ENCODE peak calls at places on chromosome 9, in six cellular contexts. F, W, D, X, B and A are unnamed samples.

GRCh38 chr9:6644346-6645152 is 980 bp downstream of the GLDC start:
- DNase-seq in F (peak; percentile 31), W (no peak), D (no peak), X (peak; percentile 41), B (no peak), A (no peak)

GRCh38 chr9:127683723-127684122 is 23.1 kb upstream of the CFAP157 start:
- DNase-seq in F (no peak), W (no peak), D (no peak), X (no peak), B (no peak), A (peak; percentile 77)

GRCh38 chr9:137379761-137380161 is 43.2 kb downstream of the EXD3 start:
- DNase-seq in F (no peak), W (no peak), D (peak; percentile 9), X (no peak), B (peak; percentile 8), A (no peak)

GRCh38 chr9:16514131-16514530 is 356.3 kb downstream of the BNC2 start:
- DNase-seq in F (peak; percentile 78), W (no peak), D (no peak), X (peak; percentile 59), B (no peak), A (no peak)

GRCh38 chr9:81690251-81690851 is 1.0 kb upstream of the TLE1 start:
- DNase-seq in F (peak; percentile 79), W (no peak), D (peak; percentile 30), X (peak; percentile 41), B (peak; percentile 20), A (no peak)

GRCh38 chr9:18115131-18115530 is 358.8 kb upstream of the ADAMTSL1 start:
- DNase-seq in F (no peak), W (no peak), D (no peak), X (no peak), B (no peak), A (no peak)

GRCh38 chr9:22383720-22384119 is 62.9 kb upstream of the DMRTA1 start:
- DNase-seq in F (peak; percentile 18), W (no peak), D (no peak), X (peak; percentile 86), B (no peak), A (no peak)

GRCh38 chr9:127858041-127858512 is 3.6 kb upstream of the ENG start:
- DNase-seq in F (no peak), W (no peak), D (peak; percentile 72), X (no peak), B (no peak), A (peak; percentile 22)

GRCh38 chr9:114513050-114513951 is 8.0 kb upstream of the WHRN start:
- DNase-seq in F (no peak), W (no peak), D (no peak), X (no peak), B (no peak), A (no peak)

GRCh38 chr9:16337322-16338029 is 533.0 kb downstream of the BNC2 start:
- DNase-seq in F (no peak), W (peak; percentile 65), D (no peak), X (no peak), B (peak; percentile 73), A (peak; percentile 86)

GRCh38 chr9:36191290-36191645 is 547 bp downstream of the CLTA start:
- DNase-seq in F (peak; percentile 54), W (no peak), D (no peak), X (peak; percentile 43), B (no peak), A (peak; percentile 40)

GRCh38 chr9:128203024-128203841 is at the start of gene DNM1:
- DNase-seq in F (peak; percentile 77), W (no peak), D (peak; percentile 66), X (peak; percentile 93), B (no peak), A (peak; percentile 53)

GRCh38 chr9:94874316-94874715 is 147.8 kb downstream of the AOPEP start:
- DNase-seq in F (no peak), W (no peak), D (no peak), X (no peak), B (no peak), A (peak; percentile 94)

GRCh38 chr9:91033802-91034201 is 232.2 kb downstream of the SYK start:
- DNase-seq in F (peak; percentile 69), W (no peak), D (no peak), X (peak; percentile 48), B (no peak), A (no peak)

GRCh38 chr9:89658931-89659330 is 54.1 kb downstream of the GADD45G start:
- DNase-seq in F (no peak), W (no peak), D (no peak), X (no peak), B (no peak), A (no peak)

GRCh38 chr9:89604463-89605180 is at the start of gene GADD45G:
- DNase-seq in F (peak; percentile 98), W (peak; percentile 13), D (peak; percentile 88), X (peak; percentile 98), B (peak; percentile 98), A (peak; percentile 54)

GRCh38 chr9:122779181-122779580 is 9.6 kb upstream of the OR5C1 start:
- DNase-seq in F (no peak), W (no peak), D (no peak), X (no peak), B (no peak), A (no peak)

GRCh38 chr9:115118471-115119156 is 657 bp upstream of the TNC start:
- DNase-seq in F (peak; percentile 75), W (peak; percentile 76), D (peak; percentile 32), X (peak; percentile 96), B (peak; percentile 24), A (peak; percentile 84)

GRCh38 chr9:78549711-78550110 is 252.8 kb downstream of the PSAT1 start:
- DNase-seq in F (peak; percentile 30), W (no peak), D (no peak), X (no peak), B (no peak), A (peak; percentile 61)

GRCh38 chr9:125805057-125805456 is 57.9 kb downstream of the PBX3 start:
- DNase-seq in F (no peak), W (peak; percentile 45), D (no peak), X (no peak), B (no peak), A (peak; percentile 93)

GRCh38 chr9:81879501-81879916 is 48.7 kb upstream of the SPATA31D4 start:
- DNase-seq in F (no peak), W (no peak), D (no peak), X (no peak), B (no peak), A (no peak)

GRCh38 chr9:13352451-13352979 is 73.0 kb upstream of the MPDZ start:
- DNase-seq in F (no peak), W (no peak), D (no peak), X (no peak), B (no peak), A (no peak)

GRCh38 chr9:94624621-94625020 is 14.7 kb downstream of the FBP1 start:
- DNase-seq in F (no peak), W (no peak), D (no peak), X (no peak), B (no peak), A (no peak)

GRCh38 chr9:89815903-89816573 is 211.2 kb downstream of the GADD45G start:
- DNase-seq in F (no peak), W (no peak), D (no peak), X (no peak), B (peak; percentile 58), A (peak; percentile 17)

GRCh38 chr9:122991370-122991830 is 42.1 kb upstream of the GPR21 start:
- DNase-seq in F (peak; percentile 35), W (peak; percentile 65), D (peak; percentile 14), X (peak; percentile 5), B (peak; percentile 72), A (peak; percentile 93)

GRCh38 chr9:111961575-111961974 is 65.0 kb downstream of the UGCG start:
- DNase-seq in F (no peak), W (no peak), D (no peak), X (no peak), B (no peak), A (no peak)

GRCh38 chr9:14690986-14691730 is 2.1 kb downstream of the ZDHHC21 start:
- DNase-seq in F (no peak), W (no peak), D (no peak), X (no peak), B (no peak), A (no peak)
- H3K4me3 ChIP-seq in F (no peak overlapping the region), W (no peak overlapping the region), D (no peak overlapping the region), X (no peak overlapping the region), B (no peak overlapping the region), A (no peak overlapping the region)

GRCh38 chr9:112970939-112971338 is 41.1 kb downstream of the ZNF883 start:
- DNase-seq in F (peak; percentile 38), W (no peak), D (no peak), X (no peak), B (no peak), A (peak; percentile 3)

GRCh38 chr9:112969730-112970129 is 42.3 kb downstream of the ZNF883 start:
- DNase-seq in F (no peak), W (no peak), D (no peak), X (no peak), B (no peak), A (no peak)

GRCh38 chr9:112971415-112971814 is 40.6 kb downstream of the ZNF883 start:
- DNase-seq in F (peak; percentile 75), W (no peak), D (no peak), X (peak; percentile 54), B (no peak), A (peak; percentile 1)
- TF ChIP-seq CTCF in F (peak; percentile 53), W (peak; percentile 19), D (no peak), X (peak; percentile 58), B (no peak), A (peak; percentile 17)

DNA sequence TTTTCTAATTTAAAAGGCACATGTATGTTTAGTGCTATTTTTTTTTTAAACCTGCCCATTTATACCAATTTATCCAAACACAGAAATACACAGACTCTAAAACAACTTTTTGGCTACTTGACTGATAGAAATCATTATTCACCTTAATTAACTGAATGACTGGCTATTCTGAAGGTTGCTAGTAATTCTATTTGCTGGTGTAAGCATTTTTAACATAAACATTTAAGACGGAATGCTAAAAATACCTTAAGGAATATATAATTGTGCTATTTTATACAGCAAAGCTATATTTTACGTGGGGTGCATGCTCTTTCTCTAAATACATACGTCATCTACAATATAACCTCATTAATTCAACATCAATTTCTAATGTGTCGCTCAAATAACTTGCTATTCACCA is 14.9 kb downstream of the GLIS3 start:
- DNase-seq in F (no peak), W (no peak), D (no peak), X (no peak), B (no peak), A (no peak)
- H3K4me3 ChIP-seq in F (no peak overlapping the region), W (no peak overlapping the region), D (no peak overlapping the region), X (no peak overlapping the region), B (no peak overlapping the region), A (no peak overlapping the region)

GRCh38 chr9:25261445-25261844 is 416.8 kb downstream of the TUSC1 start:
- DNase-seq in F (no peak), W (no peak), D (no peak), X (no peak), B (no peak), A (no peak)
- TF ChIP-seq CTCF in F (no peak), W (no peak), D (no peak), X (no peak), B (no peak), A (no peak)

GRCh38 chr9:69058101-69058500 is 22.5 kb downstream of the FXN start:
- DNase-seq in F (no peak), W (no peak), D (no peak), X (no peak), B (no peak), A (no peak)

GRCh38 chr9:69062195-69062594 is 26.6 kb downstream of the FXN start:
- DNase-seq in F (no peak), W (no peak), D (no peak), X (no peak), B (no peak), A (no peak)

GRCh38 chr9:69063839-69064238 is 28.3 kb downstream of the FXN start:
- DNase-seq in F (no peak), W (no peak), D (no peak), X (no peak), B (no peak), A (no peak)

GRCh38 chr9:69056416-69056815 is 20.9 kb downstream of the FXN start:
- DNase-seq in F (no peak), W (no peak), D (no peak), X (no peak), B (no peak), A (no peak)

GRCh38 chr9:69060766-69061165 is 25.2 kb downstream of the FXN start:
- DNase-seq in F (peak; percentile 20), W (no peak), D (no peak), X (no peak), B (no peak), A (no peak)
- H3K4me3 ChIP-seq in F (no peak overlapping the region), W (no peak overlapping the region), D (no peak overlapping the region), X (no peak overlapping the region), B (no peak overlapping the region), A (no peak overlapping the region)